ENCODE peak calls at places on chromosomes 5 and 9, in nine cellular contexts. L, S, H, R, C, U, T, K and Y are unnamed samples.

GRCh38 chr5:72244862-72245371 is 75.1 kb downstream of the MRPS27 start:
- DNase-seq in L (no peak), S (no peak), H (peak), R (peak), C (peak), U (no peak), T (peak), K (peak), Y (peak)

GRCh38 chr5:31638748-31639418 is at the start of gene PDZD2:
- DNase-seq in L (peak), S (peak), H (peak), R (peak), C (peak), U (peak), T (peak), K (peak), Y (peak)

GRCh38 chr5:151811593-151812321 is 40.0 kb downstream of the G3BP1 start:
- DNase-seq in L (no peak), S (no peak), H (no peak), R (peak), C (no peak), U (no peak), T (no peak), K (no peak), Y (peak)

GRCh38 chr5:18433336-18433735 is 799.1 kb downstream of the TAF11L14 start:
- DNase-seq in L (no peak), S (no peak), H (no peak), R (no peak), C (peak), U (no peak), T (no peak), K (no peak), Y (no peak)

GRCh38 chr5:55236800-55237199 is 3.4 kb upstream of the CCNO start:
- DNase-seq in L (no peak), S (no peak), H (no peak), R (no peak), C (peak), U (no peak), T (no peak), K (no peak), Y (no peak)

GRCh38 chr9:134502261-134503211 is 139.1 kb upstream of the COL5A1 start:
- DNase-seq in L (no peak), S (no peak), H (peak), R (peak), C (no peak), U (no peak), T (peak), K (no peak), Y (peak)

GRCh38 chr5:68924490-68925145 is 169.2 kb upstream of the SLC30A5 start:
- DNase-seq in L (no peak), S (no peak), H (no peak), R (peak), C (no peak), U (no peak), T (no peak), K (no peak), Y (peak)

GRCh38 chr5:55675119-55675518 is 37.0 kb downstream of the SLC38A9 start:
- DNase-seq in L (no peak), S (no peak), H (no peak), R (peak), C (peak), U (no peak), T (no peak), K (no peak), Y (no peak)

GRCh38 chr9:124821247-124821623 is 32.0 kb upstream of the WDR38 start:
- DNase-seq in L (no peak), S (no peak), H (no peak), R (no peak), C (no peak), U (no peak), T (no peak), K (no peak), Y (no peak)

GRCh38 chr5:104643320-104643719 is 1080.7 kb upstream of the NUDT12 start:
- DNase-seq in L (no peak), S (no peak), H (peak), R (no peak), C (no peak), U (no peak), T (no peak), K (no peak), Y (no peak)

GRCh38 chr5:149338364-149338763 is 6.9 kb upstream of the GRPEL2 start:
- DNase-seq in L (no peak), S (no peak), H (no peak), R (no peak), C (peak), U (no peak), T (no peak), K (no peak), Y (no peak)

GRCh38 chr5:27868292-27868691 is 829.9 kb upstream of the CDH9 start:
- DNase-seq in L (no peak), S (no peak), H (no peak), R (no peak), C (no peak), U (no peak), T (no peak), K (no peak), Y (no peak)

GRCh38 chr5:33227746-33228145 is 213.0 kb upstream of the TARS1 start:
- DNase-seq in L (no peak), S (no peak), H (peak), R (no peak), C (no peak), U (no peak), T (peak), K (no peak), Y (no peak)

GRCh38 chr5:15737036-15737821 is 237.2 kb downstream of the FBXL7 start:
- DNase-seq in L (no peak), S (no peak), H (no peak), R (peak), C (no peak), U (no peak), T (no peak), K (no peak), Y (no peak)

GRCh38 chr5:158406884-158407790 is 548.2 kb upstream of the CLINT1 start:
- DNase-seq in L (no peak), S (no peak), H (no peak), R (peak), C (no peak), U (no peak), T (no peak), K (no peak), Y (peak)

GRCh38 chr5:134133995-134134541 is 19.6 kb downstream of the TCF7 start:
- DNase-seq in L (peak), S (no peak), H (peak), R (no peak), C (peak), U (no peak), T (no peak), K (no peak), Y (no peak)

GRCh38 chr9:97525451-97525850 is 24.0 kb downstream of the TMOD1 start:
- DNase-seq in L (no peak), S (no peak), H (no peak), R (peak), C (peak), U (no peak), T (no peak), K (no peak), Y (peak)

GRCh38 chr5:9099681-9100080 is 446.2 kb downstream of the SEMA5A start:
- DNase-seq in L (no peak), S (no peak), H (no peak), R (no peak), C (no peak), U (no peak), T (no peak), K (no peak), Y (no peak)